ENCODE peak calls at places on chromosomes 3 and 15, in eight cellular contexts. One of them, this sample, is unnamed.

GRCh38 chr3:67781218-67781617 is 126.8 kb upstream of the SUCLG2 start:
- DNase-seq in ovary: no peak
- DNase-seq in spleen: no peak
- DNase-seq in HepG2: no peak
- DNase-seq in Peyer's patch: no peak
- DNase-seq in K562: peak
- DNase-seq in upper lobe of left lung: no peak
- DNase-seq in body of pancreas: no peak
- DNase-seq in this sample: no peak

GRCh38 chr15:83250766-83251165 is 33.7 kb downstream of the BNC1 start:
- DNase-seq in ovary: no peak
- DNase-seq in spleen: no peak
- DNase-seq in body of pancreas: no peak
- DNase-seq in K562: no peak
- DNase-seq in upper lobe of left lung: no peak
- DNase-seq in HepG2: no peak
- DNase-seq in Peyer's patch: no peak
- DNase-seq in this sample: no peak

GRCh38 chr3:143334231-143334630 is 214.7 kb downstream of the CHST2 start:
- DNase-seq in body of pancreas: no peak
- DNase-seq in ovary: no peak
- DNase-seq in HepG2: no peak
- DNase-seq in K562: no peak
- DNase-seq in spleen: no peak
- DNase-seq in upper lobe of left lung: no peak
- DNase-seq in Peyer's patch: no peak
- DNase-seq in this sample: no peak

GRCh38 chr3:83877909-83878308 is 1080.9 kb upstream of the CADM2 start:
- DNase-seq in spleen: no peak
- DNase-seq in Peyer's patch: no peak
- DNase-seq in upper lobe of left lung: no peak
- DNase-seq in K562: no peak
- DNase-seq in ovary: no peak
- DNase-seq in HepG2: no peak
- DNase-seq in body of pancreas: no peak
- DNase-seq in this sample: no peak

GRCh38 chr15:34155859-34156258 is 54.0 kb downstream of the PGBD4 start:
- DNase-seq in spleen: no peak
- DNase-seq in K562: no peak
- DNase-seq in body of pancreas: no peak
- DNase-seq in ovary: no peak
- DNase-seq in upper lobe of left lung: no peak
- DNase-seq in HepG2: no peak
- DNase-seq in Peyer's patch: no peak
- DNase-seq in this sample: no peak

GRCh38 chr3:183930069-183930468 is 45.4 kb upstream of the PARL start:
- DNase-seq in K562: no peak
- DNase-seq in HepG2: peak
- DNase-seq in body of pancreas: no peak
- DNase-seq in ovary: no peak
- DNase-seq in spleen: no peak
- DNase-seq in upper lobe of left lung: no peak
- DNase-seq in Peyer's patch: no peak
- DNase-seq in this sample: no peak

GRCh38 chr3:193190387-193190786 is 50.6 kb upstream of the PLAAT1 start:
- DNase-seq in Peyer's patch: no peak
- DNase-seq in ovary: no peak
- DNase-seq in body of pancreas: peak
- DNase-seq in HepG2: peak
- DNase-seq in upper lobe of left lung: peak
- DNase-seq in spleen: no peak
- DNase-seq in K562: peak
- DNase-seq in this sample: no peak

GRCh38 chr3:130925628-130926027 is 31.7 kb downstream of the ATP2C1 start:
- DNase-seq in K562: peak
- DNase-seq in upper lobe of left lung: no peak
- DNase-seq in HepG2: no peak
- DNase-seq in spleen: no peak
- DNase-seq in ovary: no peak
- DNase-seq in body of pancreas: no peak
- DNase-seq in Peyer's patch: peak
- DNase-seq in this sample: no peak

GRCh38 chr3:186150234-186150830 is 41.4 kb upstream of the ETV5 start:
- DNase-seq in body of pancreas: peak
- DNase-seq in Peyer's patch: no peak
- DNase-seq in upper lobe of left lung: peak
- DNase-seq in spleen: no peak
- DNase-seq in ovary: no peak
- DNase-seq in K562: no peak
- DNase-seq in HepG2: no peak
- DNase-seq in this sample: no peak

GRCh38 chr3:78641703-78642102 is 1126.1 kb downstream of the ROBO1 start:
- DNase-seq in HepG2: no peak
- DNase-seq in K562: no peak
- DNase-seq in upper lobe of left lung: no peak
- DNase-seq in Peyer's patch: no peak
- DNase-seq in ovary: no peak
- DNase-seq in body of pancreas: no peak
- DNase-seq in spleen: no peak
- DNase-seq in this sample: no peak

DNA sequence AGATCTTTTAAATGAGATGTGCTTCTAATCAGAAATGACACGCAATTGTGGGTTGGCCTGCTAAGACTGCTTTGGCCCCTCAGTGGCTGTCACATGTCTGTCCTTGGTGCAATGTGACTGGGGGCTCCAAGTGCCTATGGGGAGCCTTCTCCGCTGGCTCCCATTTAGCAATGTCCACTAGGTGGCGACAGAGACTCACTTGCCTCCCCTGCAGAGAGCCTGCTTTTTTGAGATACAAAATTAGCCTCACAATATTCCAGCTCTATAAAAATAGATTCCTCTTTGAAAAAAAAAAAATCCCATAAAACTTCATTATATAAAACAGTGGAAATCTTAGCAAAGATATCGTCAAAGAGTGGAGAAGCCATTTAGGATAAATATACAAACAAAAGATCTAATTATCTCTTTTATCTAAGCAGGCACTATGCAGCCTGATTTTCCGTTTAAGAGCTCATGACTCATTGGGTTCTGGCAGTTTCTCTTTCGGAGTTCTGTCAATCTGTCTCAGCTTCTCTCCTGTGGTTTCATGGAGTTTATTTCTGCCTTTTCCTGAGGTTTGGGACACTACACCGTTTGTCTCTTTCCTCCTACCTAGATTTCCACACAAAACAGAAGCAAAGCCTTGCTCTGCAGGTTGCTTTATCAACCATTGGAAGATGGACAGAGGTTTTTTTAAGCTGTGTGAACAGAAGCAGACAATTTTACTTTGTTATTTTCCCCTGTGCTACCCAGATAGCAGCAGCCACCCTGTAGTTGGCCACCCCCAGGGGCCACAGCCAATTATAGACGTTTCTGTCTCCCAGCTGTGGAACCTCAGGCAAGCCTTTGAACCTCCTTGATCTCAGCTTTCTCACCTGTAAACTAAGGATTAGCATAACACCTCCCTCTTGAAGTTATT is 68.4 kb upstream of the TNFAIP8L3 start:
- DNase-seq in spleen: peak
- DNase-seq in ovary: peak
- DNase-seq in K562: peak
- DNase-seq in HepG2: peak
- DNase-seq in upper lobe of left lung: peak
- DNase-seq in Peyer's patch: peak
- DNase-seq in body of pancreas: peak
- DNase-seq in this sample: no peak
- H3K27ac ChIP-seq in spleen: peak
- H3K27ac ChIP-seq in ovary: no peak
- H3K27ac ChIP-seq in K562: no peak
- H3K27ac ChIP-seq in HepG2: no peak
- H3K27ac ChIP-seq in upper lobe of left lung: no peak
- H3K27ac ChIP-seq in Peyer's patch: no peak
- H3K27ac ChIP-seq in body of pancreas: no peak
- H3K27ac ChIP-seq in this sample: no peak

GRCh38 chr15:67092726-67093125 is 27.3 kb downstream of the SMAD3 start:
- DNase-seq in spleen: no peak
- DNase-seq in upper lobe of left lung: no peak
- DNase-seq in body of pancreas: no peak
- DNase-seq in ovary: no peak
- DNase-seq in Peyer's patch: no peak
- DNase-seq in HepG2: no peak
- DNase-seq in K562: no peak
- DNase-seq in this sample: no peak

GRCh38 chr15:67093146-67093874 is 27.9 kb downstream of the SMAD3 start:
- DNase-seq in K562: no peak
- DNase-seq in upper lobe of left lung: peak
- DNase-seq in body of pancreas: no peak
- DNase-seq in Peyer's patch: peak
- DNase-seq in ovary: no peak
- DNase-seq in spleen: peak
- DNase-seq in HepG2: no peak
- DNase-seq in this sample: peak

GRCh38 chr15:67091966-67092677 is 26.7 kb downstream of the SMAD3 start:
- DNase-seq in body of pancreas: no peak
- DNase-seq in ovary: no peak
- DNase-seq in upper lobe of left lung: no peak
- DNase-seq in K562: peak
- DNase-seq in HepG2: no peak
- DNase-seq in Peyer's patch: no peak
- DNase-seq in spleen: no peak
- DNase-seq in this sample: no peak

GRCh38 chr15:67095834-67096366 is 30.5 kb downstream of the SMAD3 start:
- DNase-seq in K562: no peak
- DNase-seq in ovary: no peak
- DNase-seq in HepG2: no peak
- DNase-seq in Peyer's patch: no peak
- DNase-seq in spleen: no peak
- DNase-seq in body of pancreas: no peak
- DNase-seq in upper lobe of left lung: no peak
- DNase-seq in this sample: no peak

DNA sequence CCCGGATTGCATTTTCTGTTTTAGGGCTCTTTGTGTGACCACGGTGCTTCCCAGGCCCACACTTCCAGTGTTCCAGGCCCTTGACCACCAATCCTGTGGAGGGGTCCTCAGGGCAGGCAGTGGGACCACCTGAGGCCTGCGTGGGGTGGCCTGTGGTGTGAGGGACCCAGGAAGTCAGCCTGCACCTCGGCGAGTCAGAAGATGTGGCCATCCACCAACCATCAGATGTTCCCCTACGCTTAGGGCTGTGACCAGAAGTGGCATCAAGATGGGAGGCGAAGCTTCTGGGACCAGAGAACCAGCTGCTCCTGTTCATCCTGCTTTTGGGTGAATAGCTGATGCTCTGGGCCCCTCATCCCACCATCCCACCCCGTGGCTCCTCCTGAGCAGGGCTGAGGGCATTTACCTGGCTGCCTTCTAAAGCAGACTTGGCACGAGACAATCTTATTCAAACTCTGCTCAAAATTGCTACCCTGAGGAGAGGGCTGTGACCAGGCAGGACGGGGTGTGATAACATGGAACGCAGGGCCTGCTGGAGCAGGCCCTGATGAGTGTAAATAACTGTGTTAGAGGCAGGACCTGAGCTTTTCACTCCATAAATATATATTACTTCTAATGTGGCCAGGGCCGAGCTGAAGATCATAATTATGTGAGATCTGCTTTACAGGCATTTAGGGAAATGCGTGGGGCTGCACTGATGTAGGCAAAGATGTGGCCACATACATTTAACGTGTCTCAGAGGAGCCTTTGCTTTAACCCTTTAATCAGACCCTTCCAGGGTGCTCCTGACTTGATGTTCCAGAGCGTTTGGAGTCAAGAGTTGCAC is 28.8 kb downstream of the SMAD3 start:
- DNase-seq in body of pancreas: no peak
- DNase-seq in Peyer's patch: no peak
- DNase-seq in spleen: peak
- DNase-seq in upper lobe of left lung: no peak
- DNase-seq in HepG2: no peak
- DNase-seq in ovary: no peak
- DNase-seq in K562: no peak
- DNase-seq in this sample: no peak
- TF ChIP-seq POLR2A in body of pancreas: no peak
- TF ChIP-seq POLR2A in Peyer's patch: no peak
- TF ChIP-seq POLR2A in spleen: no peak
- TF ChIP-seq POLR2A in upper lobe of left lung: no peak
- TF ChIP-seq POLR2A in HepG2: no peak
- TF ChIP-seq POLR2A in ovary: no peak
- TF ChIP-seq POLR2A in K562: no peak
- TF ChIP-seq POLR2A in this sample: no peak

DNA sequence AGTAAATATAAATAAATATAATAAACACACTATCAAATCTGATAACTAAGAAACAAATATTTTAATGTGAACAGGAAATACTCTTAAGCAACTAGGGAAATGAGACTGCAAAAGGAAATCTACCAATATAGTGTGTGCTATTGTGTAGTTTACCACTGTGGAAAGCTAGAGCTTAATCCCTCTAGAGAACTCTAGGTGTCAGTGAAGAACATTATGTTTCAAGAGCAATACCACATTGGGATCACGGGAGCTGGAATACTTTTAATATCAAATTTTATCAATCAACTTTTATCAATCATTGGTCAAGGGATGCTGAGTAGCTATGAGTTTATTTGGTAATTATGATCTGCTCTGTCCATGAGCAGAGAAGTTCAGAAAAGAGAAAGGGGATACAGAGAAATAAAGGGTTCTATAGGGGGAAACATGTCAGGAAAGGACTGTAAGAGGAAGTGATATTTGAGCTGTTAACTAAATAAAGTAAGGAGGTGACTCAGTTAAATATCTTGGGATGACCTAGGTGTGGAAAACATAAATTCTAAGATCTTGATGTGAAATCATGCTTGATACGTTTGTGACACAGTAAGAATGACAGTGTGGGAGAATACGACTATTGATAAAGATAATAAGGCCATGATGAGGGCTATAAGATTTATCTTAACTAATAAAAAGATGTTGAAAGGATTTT is 762.2 kb upstream of the ALCAM start:
- DNase-seq in ovary: no peak
- DNase-seq in HepG2: no peak
- DNase-seq in upper lobe of left lung: no peak
- DNase-seq in Peyer's patch: no peak
- DNase-seq in spleen: no peak
- DNase-seq in body of pancreas: no peak
- DNase-seq in K562: no peak
- DNase-seq in this sample: no peak
- TF ChIP-seq CTCF in ovary: no peak
- TF ChIP-seq CTCF in HepG2: no peak
- TF ChIP-seq CTCF in upper lobe of left lung: no peak
- TF ChIP-seq CTCF in Peyer's patch: no peak
- TF ChIP-seq CTCF in spleen: no peak
- TF ChIP-seq CTCF in body of pancreas: peak
- TF ChIP-seq CTCF in K562: no peak
- TF ChIP-seq CTCF in this sample: no peak

DNA sequence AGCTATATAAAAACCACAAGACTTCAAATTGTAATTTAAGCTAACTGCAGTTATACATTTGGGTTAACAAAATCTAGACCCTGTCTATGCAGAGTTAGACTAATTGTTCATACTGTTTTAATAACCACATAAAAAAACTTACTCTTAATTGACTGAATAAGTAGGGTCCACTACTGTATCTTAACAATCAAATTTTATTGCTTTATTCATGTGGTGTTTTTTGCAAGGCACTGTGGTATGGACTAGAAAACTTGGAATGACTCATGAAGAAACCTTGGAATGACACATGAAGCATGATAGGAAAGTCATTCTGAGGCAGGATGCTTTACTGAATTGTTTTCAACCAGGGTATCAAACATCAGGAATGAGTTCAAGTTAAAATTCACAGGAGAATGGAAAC is 2.3 kb downstream of the SERP1 start:
- DNase-seq in upper lobe of left lung: no peak
- DNase-seq in ovary: no peak
- DNase-seq in body of pancreas: no peak
- DNase-seq in spleen: no peak
- DNase-seq in HepG2: no peak
- DNase-seq in Peyer's patch: no peak
- DNase-seq in K562: no peak
- DNase-seq in this sample: no peak
- H3K27ac ChIP-seq in upper lobe of left lung: peak
- H3K27ac ChIP-seq in ovary: peak
- H3K27ac ChIP-seq in body of pancreas: peak
- H3K27ac ChIP-seq in spleen: peak
- H3K27ac ChIP-seq in HepG2: no peak
- H3K27ac ChIP-seq in Peyer's patch: no peak
- H3K27ac ChIP-seq in K562: no peak
- H3K27ac ChIP-seq in this sample: no peak

This sample was measured in esophagus squamous epithelium.